ENCODE peak calls at places on chromosome 19, in five cellular contexts. W is cardiac muscle cell, M is IMR-90, Z is SK-N-SH, T is psoas muscle. X is an unnamed sample. For H3K4me1, the result is how much of the 10 kb centered on the place peaks cover.

GRCh38 chr19:39372941-39373340 is 18.0 kb downstream of the PAF1 start:
- DNase-seq in T (no peak), W (peak), Z (no peak), M (peak), X (no peak)

GRCh38 chr19:47379398-47379938 is 30.4 kb downstream of the DHX34 start:
- DNase-seq in Z (no peak), T (no peak), W (no peak), M (no peak), X (no peak)

GRCh38 chr19:42068756-42069571 is 1.0 kb downstream of the GRIK5 start:
- DNase-seq in T (no peak), M (no peak), W (no peak), Z (peak), X (no peak)

GRCh38 chr19:16795731-16796130 is 33.5 kb upstream of the SIN3B start:
- DNase-seq in Z (no peak), M (no peak), W (peak), T (no peak), X (no peak)

GRCh38 chr19:2166741-2167738 is 3.3 kb downstream of the DOT1L start:
- DNase-seq in W (peak), T (peak), Z (peak), M (peak), X (no peak)

GRCh38 chr19:15453906-15454305 is 4.2 kb upstream of the WIZ start:
- DNase-seq in W (no peak), T (no peak), Z (no peak), M (no peak), X (no peak)

GRCh38 chr19:29527500-29528328 is 1.9 kb downstream of the VSTM2B start:
- DNase-seq in T (no peak), M (no peak), Z (no peak), W (no peak), X (no peak)

GRCh38 chr19:42606660-42607351 is 12.1 kb upstream of the CEACAM8 start:
- DNase-seq in Z (peak), W (peak), M (peak), T (peak), X (no peak)

GRCh38 chr19:16045171-16045570 is 31.1 kb upstream of the TPM4 start:
- DNase-seq in M (no peak), W (no peak), Z (no peak), T (no peak), X (no peak)

GRCh38 chr19:1882089-1882785 is 3.1 kb downstream of the ABHD17A start:
- DNase-seq in Z (no peak), M (no peak), T (no peak), W (no peak), X (peak)

GRCh38 chr19:33301011-33301899 is 1.1 kb downstream of the CEBPA start:
- DNase-seq in Z (peak), W (peak), T (peak), M (no peak), X (no peak)

GRCh38 chr19:46608581-46609345 is 7.6 kb downstream of the CALM3 start:
- DNase-seq in Z (peak), M (no peak), T (no peak), W (no peak), X (no peak)

GRCh38 chr19:2727640-2727944 is 6.4 kb upstream of the DIRAS1 start:
- DNase-seq in Z (peak), W (no peak), M (no peak), T (no peak), X (no peak)

GRCh38 chr19:16429066-16429758 is 42.6 kb downstream of the EPS15L1 start:
- DNase-seq in T (peak), M (no peak), Z (peak), W (no peak), X (no peak)

GRCh38 chr19:44903602-44904425 is 1.8 kb upstream of the APOE start:
- DNase-seq in W (peak), Z (peak), T (peak), M (peak), X (peak)

GRCh38 chr19:32104465-32105235 is 240.8 kb upstream of the ZNF507 start:
- DNase-seq in W (peak), T (no peak), M (no peak), Z (no peak), X (no peak)

GRCh38 chr19:5303208-5303607 is 37.4 kb downstream of the PTPRS start:
- DNase-seq in T (no peak), W (no peak), Z (no peak), M (no peak), X (no peak)

GRCh38 chr19:52398091-52398461 is 427 bp downstream of the ZNF528 start:
- DNase-seq in W (peak), M (peak), T (peak), Z (peak), X (no peak)

GRCh38 chr19:33071887-33072286 is 7.2 kb upstream of the RHPN2 start:
- DNase-seq in W (no peak), T (no peak), M (no peak), Z (no peak), X (no peak)

GRCh38 chr19:33627962-33628839 is 6.4 kb downstream of the CHST8 start:
- DNase-seq in W (no peak), M (no peak), Z (no peak), T (no peak), X (no peak)

GRCh38 chr19:58406818-58407657 is 1.4 kb upstream of the ZNF584 start:
- DNase-seq in W (no peak), T (no peak), M (no peak), Z (no peak), X (no peak)

GRCh38 chr19:53172892-53173291 is 14.0 kb upstream of the ZNF347 start:
- DNase-seq in W (peak), T (no peak), Z (no peak), M (peak), X (no peak)

GRCh38 chr19:38838208-38838985 is 6.8 kb upstream of the ECH1 start:
- DNase-seq in T (no peak), Z (no peak), W (no peak), M (no peak), X (peak)

DNA sequence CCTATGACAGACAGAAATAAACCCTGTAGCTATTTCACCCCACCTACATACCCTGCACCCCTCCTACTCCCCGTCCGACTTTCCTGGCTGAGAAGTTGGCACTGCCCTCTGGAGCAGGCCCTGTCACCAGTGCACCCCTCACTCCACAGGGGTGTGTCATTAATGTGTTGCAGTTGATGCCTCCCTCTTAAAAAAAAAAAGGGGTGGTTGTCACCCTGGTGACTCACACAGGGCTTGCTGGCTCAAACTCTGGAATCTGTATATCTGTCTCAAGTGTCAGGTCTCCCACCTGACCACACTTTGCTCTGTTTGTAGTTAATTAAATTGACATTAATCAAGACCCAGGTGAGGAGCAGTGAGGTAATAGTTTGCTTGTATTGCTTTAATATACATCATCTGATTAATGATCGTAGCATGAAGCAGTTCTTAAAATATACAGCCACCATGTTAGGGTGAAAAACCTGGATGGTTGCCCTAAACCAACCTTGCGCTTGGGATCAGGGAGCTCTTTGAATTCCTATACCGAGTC is 2.0 kb upstream of the GATAD2A start:
- DNase-seq in W (peak), M (peak), Z (no peak), T (peak), X (no peak)
- H3K27ac ChIP-seq in W (no peak), M (no peak), Z (peak), T (peak), X (peak)

DNA sequence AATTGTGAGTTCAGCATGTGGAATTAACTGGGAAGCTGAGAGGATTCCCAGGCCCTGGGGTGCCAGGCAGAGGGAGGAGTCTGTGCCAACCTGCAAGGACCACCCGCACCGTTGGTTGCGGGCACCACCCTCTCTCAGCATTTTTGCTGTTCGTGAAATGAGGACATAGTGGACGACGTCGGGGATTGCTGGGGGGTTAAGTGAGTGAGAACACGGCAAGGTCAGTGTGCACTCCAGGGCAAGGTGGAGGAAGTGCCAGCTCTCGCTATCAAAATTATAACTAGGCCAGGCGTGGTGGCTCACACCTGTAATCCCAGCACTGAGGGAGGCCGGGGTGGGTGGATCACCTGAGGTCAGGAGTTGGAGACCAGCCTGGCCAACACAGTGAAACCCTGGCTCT is 2.2 kb downstream of the FXYD3 start:
- DNase-seq in T (no peak), M (no peak), Z (no peak), W (no peak), X (no peak)
- H3K4me1 ChIP-seq in T (under half), M (under half), Z (under half), W (under half), X (under half)

GRCh38 chr19:54432144-54432738 is 16.8 kb upstream of the LENG8 start:
- DNase-seq in M (no peak), W (no peak), T (no peak), Z (no peak), X (no peak)

GRCh38 chr19:54429176-54429495 is 13.9 kb downstream of the TTYH1 start:
- DNase-seq in Z (no peak), M (no peak), W (no peak), T (no peak), X (no peak)

GRCh38 chr19:54431255-54431838 is 16.1 kb downstream of the TTYH1 start:
- DNase-seq in M (peak), Z (no peak), W (peak), T (no peak), X (peak)

GRCh38 chr19:54429545-54430227 is 14.4 kb downstream of the TTYH1 start:
- DNase-seq in W (no peak), M (no peak), Z (peak), T (no peak), X (no peak)

DNA sequence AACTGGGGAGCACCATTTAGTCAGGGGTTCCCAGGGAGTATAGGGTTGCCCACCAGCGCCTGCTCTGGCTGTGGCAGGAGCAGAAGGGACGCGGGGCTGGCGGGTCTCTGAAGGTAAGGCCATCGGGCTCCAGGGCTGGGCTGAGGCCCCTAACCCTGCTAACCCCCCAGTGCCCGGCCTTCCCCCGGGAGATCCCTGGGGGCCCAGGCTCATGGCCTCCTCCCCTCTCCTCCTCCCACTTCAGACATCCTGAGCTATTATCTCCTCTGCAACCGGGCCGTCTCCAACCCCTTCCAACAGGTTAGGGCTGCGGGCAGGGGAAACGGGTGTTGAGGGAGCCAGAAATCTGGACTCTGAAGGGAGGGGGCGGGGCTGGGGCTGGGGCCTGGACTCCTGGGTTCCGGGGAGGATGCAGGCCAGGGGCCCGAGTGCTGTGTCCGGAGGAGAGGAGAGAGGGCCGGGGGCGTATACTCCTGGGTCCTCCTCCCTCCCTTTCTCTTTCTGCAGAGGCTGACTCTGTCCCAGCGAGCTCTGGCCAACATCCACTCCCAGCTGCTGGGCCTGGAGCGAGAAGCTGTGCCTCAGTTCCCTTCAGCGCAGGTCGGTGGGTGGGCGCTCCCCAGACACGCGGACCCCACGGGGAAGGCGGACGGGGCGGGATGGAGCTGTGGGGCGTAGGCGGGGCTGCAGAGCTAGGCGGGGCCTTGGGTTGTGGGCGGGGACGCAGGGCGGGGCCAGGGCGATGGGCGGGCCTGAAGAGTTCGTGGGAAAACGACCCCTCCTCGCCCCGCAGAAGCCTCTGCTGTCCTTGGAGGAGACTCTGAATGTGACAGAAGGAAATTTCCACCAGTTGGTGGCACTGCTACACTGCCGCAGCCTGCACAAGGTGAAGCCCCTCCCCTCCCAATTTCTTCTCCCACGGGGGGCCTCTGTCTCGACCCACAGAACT is 15.3 kb downstream of the TTYH1 start:
- DNase-seq in W (peak), T (no peak), Z (peak), M (no peak), X (peak)
- H3K4me3 ChIP-seq in W (peak), T (peak), Z (peak), M (peak), X (no peak)

DNA sequence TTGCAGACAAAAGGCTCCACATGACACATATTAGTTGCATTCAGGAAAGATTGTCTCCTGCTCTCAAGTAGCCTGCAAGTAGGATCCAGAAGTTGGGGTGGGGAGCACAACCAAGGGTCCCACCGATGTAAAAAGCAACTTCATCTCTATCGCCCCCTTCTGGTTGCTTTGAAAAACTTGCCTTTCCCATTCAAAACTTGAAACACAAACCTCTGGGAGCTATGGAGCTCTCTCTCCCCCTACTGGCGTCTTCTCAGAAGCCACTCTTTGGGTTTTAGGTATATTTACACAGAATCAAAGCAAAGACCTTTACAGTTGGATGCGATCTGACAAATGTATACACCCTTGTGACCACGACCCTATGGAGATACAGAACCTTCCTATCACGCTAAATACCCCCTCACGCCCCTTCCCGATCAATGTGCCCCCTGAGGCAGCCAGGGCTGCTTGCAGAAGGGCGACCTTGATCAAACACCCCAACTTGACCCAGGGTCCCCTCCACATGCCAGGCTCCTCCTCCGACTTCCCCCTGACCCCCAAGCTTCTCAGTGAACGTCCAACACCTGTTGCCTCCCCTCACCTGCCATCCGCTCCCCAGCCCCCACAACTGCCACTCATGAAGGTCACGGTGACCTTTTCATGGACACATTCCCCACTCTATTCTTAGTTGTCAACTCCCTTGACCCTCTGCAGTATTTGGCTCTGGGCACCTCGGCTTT is 10.1 kb downstream of the NOSIP start:
- DNase-seq in W (peak), T (no peak), M (peak), Z (peak), X (peak)
- H3K27ac ChIP-seq in W (peak), T (peak), M (no peak), Z (no peak), X (peak)